ENCODE peak calls at places on chromosomes 13 and 19, in seven cellular contexts. I is fibroblast of the aortic adventitia; U is stimulated activated CD8-positive, alpha-beta memory T cell treated with anti-CD3 and anti-CD28 coated beads, Interleukin-4, amount 100 ng/mL, for 48 hours; G is ascending aorta; E is KBM-7; C is T follicular helper cell; X is iPS-NIHi11. R is an unnamed sample.

GRCh38 chr19:46892252-46893179 is 31.7 kb downstream of the ARHGAP35 start:
- DNase-seq in U (no peak), X (no peak), G (no peak), I (no peak), E (no peak), C (no peak), R (no peak)

GRCh38 chr19:2084993-2085720 is 11.0 kb downstream of the MOB3A start:
- DNase-seq in C (peak), G (peak), I (no peak), U (peak), E (peak), X (no peak), R (no peak)

GRCh38 chr19:48772503-48772953 is 17.2 kb downstream of the FGF21 start:
- DNase-seq in G (no peak), E (no peak), I (peak), U (no peak), X (no peak), C (no peak), R (no peak)

GRCh38 chr19:52935434-52935833 is 12.2 kb upstream of the ZNF888 start:
- DNase-seq in X (no peak), I (no peak), C (no peak), E (no peak), G (no peak), U (no peak), R (peak)

GRCh38 chr13:73984949-73985691 is 149.1 kb downstream of the KLF12 start:
- DNase-seq in C (peak), X (no peak), U (peak), E (no peak), I (no peak), G (no peak), R (no peak)

GRCh38 chr13:112725346-112726017 is 35.6 kb downstream of the ATP11A start:
- DNase-seq in X (no peak), E (peak), I (no peak), G (no peak), C (no peak), U (no peak), R (peak)

GRCh38 chr19:1130801-1131717 is 27.3 kb downstream of the GPX4 start:
- DNase-seq in G (no peak), U (peak), I (peak), X (no peak), C (peak), E (no peak), R (no peak)

GRCh38 chr19:46718157-46718933 is 1.4 kb upstream of the PRKD2 start:
- DNase-seq in C (peak), X (no peak), U (peak), E (peak), G (no peak), I (no peak), R (no peak)

GRCh38 chr13:49403966-49404365 is 39.9 kb downstream of the CAB39L start:
- DNase-seq in U (no peak), G (no peak), E (no peak), C (no peak), X (no peak), I (no peak), R (no peak)

GRCh38 chr13:68234278-68234677 is 1004.1 kb upstream of the PCDH9 start:
- DNase-seq in C (no peak), G (no peak), E (no peak), U (no peak), X (peak), I (no peak), R (no peak)

GRCh38 chr19:29711584-29712132 is 3.4 kb downstream of the C19orf12 start:
- DNase-seq in C (no peak), G (no peak), E (no peak), I (no peak), U (no peak), X (no peak), R (no peak)

GRCh38 chr19:18439025-18439909 is 1.3 kb upstream of the ISYNA1 start:
- DNase-seq in U (no peak), G (no peak), C (no peak), E (no peak), I (peak), X (no peak), R (no peak)

GRCh38 chr13:95533545-95534135 is 18.9 kb upstream of the CLDN10 start:
- DNase-seq in G (no peak), I (no peak), C (no peak), E (no peak), X (no peak), U (no peak), R (no peak)

GRCh38 chr19:46201413-46202310 is 27.9 kb upstream of the IGFL1 start:
- DNase-seq in X (no peak), I (no peak), E (no peak), G (no peak), U (no peak), C (no peak), R (no peak)

GRCh38 chr13:38872693-38873092 is 117.9 kb downstream of the STOML3 start:
- DNase-seq in X (peak), I (peak), C (peak), E (peak), G (no peak), U (peak), R (no peak)

GRCh38 chr13:36432106-36432544 is at the start of gene CCNA1:
- DNase-seq in U (peak), G (no peak), I (no peak), C (no peak), E (peak), X (peak), R (no peak)

GRCh38 chr13:85586422-85586831 is 212.8 kb downstream of the SLITRK6 start:
- DNase-seq in U (no peak), C (no peak), E (no peak), G (no peak), I (peak), X (no peak), R (peak)